ENCODE peak calls at places on chromosomes 4 and X, in nine cellular contexts. G is HepG2; W is PC-3; D is pancreas; A is keratinocyte; J is tibial artery; Q is effector memory CD4-positive, alpha-beta T cell; C is neuronal stem cell; B is K562. O is an unnamed sample.

GRCh38 chrX:130083656-130084382 is 26.5 kb downstream of the ELF4 start:
- DNase-seq in A (no peak), Q (no peak), B (no peak), W (no peak), D (no peak), C (no peak), G (no peak), J (no peak), O (no peak)

GRCh38 chr4:119099227-119099910 is 36.3 kb upstream of the MYOZ2 start:
- DNase-seq in C (no peak), Q (no peak), D (no peak), J (no peak), G (no peak), W (peak; percentile 32), B (no peak), A (no peak), O (no peak)

GRCh38 chrX:69128573-69128972 is 36.7 kb downstream of the PJA1 start:
- DNase-seq in A (no peak), B (peak; percentile 14), J (peak; percentile 70), W (no peak), C (no peak), G (no peak), Q (no peak), D (peak; percentile 56), O (peak; percentile 71)

GRCh38 chrX:47607091-47607490 is 12.6 kb downstream of the SYN1 start:
- DNase-seq in D (no peak), A (no peak), W (no peak), C (no peak), J (no peak), B (no peak), Q (no peak), G (no peak), O (no peak)

GRCh38 chr4:41656572-41657301 is 91.8 kb downstream of the PHOX2B start:
- DNase-seq in J (peak; percentile 69), Q (no peak), G (no peak), B (no peak), A (no peak), D (no peak), W (no peak), C (no peak), O (no peak)

GRCh38 chr4:142373610-142374009 is 472.5 kb downstream of the INPP4B start:
- DNase-seq in W (peak; percentile 85), G (no peak), J (no peak), Q (no peak), A (no peak), C (no peak), D (no peak), B (no peak), O (no peak)

GRCh38 chr4:177400030-177400429 is 42.2 kb downstream of the AGA start:
- DNase-seq in A (no peak), C (no peak), D (no peak), G (no peak), Q (no peak), B (no peak), W (no peak), J (no peak), O (no peak)

GRCh38 chr4:163815776-163816175 is 321.3 kb downstream of the TMA16 start:
- DNase-seq in C (no peak), G (no peak), W (no peak), Q (no peak), A (no peak), D (no peak), J (no peak), B (no peak), O (no peak)

GRCh38 chr4:15891312-15891711 is 47.2 kb downstream of the FGFBP1 start:
- DNase-seq in W (no peak), G (no peak), B (no peak), D (no peak), J (no peak), A (no peak), C (no peak), Q (no peak), O (no peak)

GRCh38 chr4:96598465-96598864 is 758.6 kb downstream of the PDHA2 start:
- DNase-seq in A (no peak), J (no peak), B (no peak), G (no peak), D (peak; percentile 58), C (no peak), Q (no peak), W (no peak), O (peak; percentile 39)

GRCh38 chr4:123102897-123103489 is 180.6 kb upstream of the NUDT6 start:
- DNase-seq in J (no peak), W (peak; percentile 54), G (peak; percentile 49), B (peak; percentile 44), Q (no peak), C (peak; percentile 30), A (no peak), D (no peak), O (no peak)

GRCh38 chrX:150226223-150226965 is 136.7 kb upstream of the MAMLD1 start:
- DNase-seq in W (no peak), J (no peak), D (no peak), C (no peak), B (no peak), A (no peak), Q (no peak), G (no peak), O (no peak)

GRCh38 chr4:85807247-85807915 is 332.4 kb downstream of the ARHGAP24 start:
- DNase-seq in W (peak; percentile 73), B (no peak), G (no peak), D (no peak), Q (no peak), C (no peak), A (no peak), J (peak; percentile 74), O (no peak)

GRCh38 chr4:71235321-71236206 is 103.3 kb upstream of the SLC4A4 start:
- DNase-seq in Q (no peak), W (no peak), C (no peak), G (no peak), A (no peak), J (no peak), D (no peak), B (no peak), O (no peak)

GRCh38 chr4:71237626-71238025 is 101.2 kb upstream of the SLC4A4 start:
- DNase-seq in B (no peak), D (no peak), G (no peak), Q (no peak), A (no peak), J (no peak), C (no peak), W (no peak), O (no peak)

GRCh38 chr4:71232846-71233245 is 106.0 kb upstream of the SLC4A4 start:
- DNase-seq in B (no peak), Q (no peak), D (no peak), J (no peak), G (no peak), W (no peak), C (no peak), A (no peak), O (no peak)

GRCh38 chr4:71239365-71239764 is 99.5 kb upstream of the SLC4A4 start:
- DNase-seq in B (no peak), G (no peak), C (no peak), W (peak; percentile 75), D (no peak), J (no peak), A (no peak), Q (no peak), O (no peak)

GRCh38 chr4:71236226-71236625 is 102.6 kb upstream of the SLC4A4 start:
- DNase-seq in D (no peak), Q (no peak), A (no peak), C (no peak), J (no peak), G (no peak), W (no peak), B (no peak), O (no peak)
- H3K4me1 ChIP-seq in D (peaks cover 12% of the 10 kb centered on the region), Q (no peaks in the 10 kb centered on the region), A (no peaks in the 10 kb centered on the region), C (peaks cover 17% of the 10 kb centered on the region), J (no peaks in the 10 kb centered on the region), G (no peaks in the 10 kb centered on the region), W (peaks cover 10% of the 10 kb centered on the region), B (no peaks in the 10 kb centered on the region), O (no peaks in the 10 kb centered on the region)

DNA sequence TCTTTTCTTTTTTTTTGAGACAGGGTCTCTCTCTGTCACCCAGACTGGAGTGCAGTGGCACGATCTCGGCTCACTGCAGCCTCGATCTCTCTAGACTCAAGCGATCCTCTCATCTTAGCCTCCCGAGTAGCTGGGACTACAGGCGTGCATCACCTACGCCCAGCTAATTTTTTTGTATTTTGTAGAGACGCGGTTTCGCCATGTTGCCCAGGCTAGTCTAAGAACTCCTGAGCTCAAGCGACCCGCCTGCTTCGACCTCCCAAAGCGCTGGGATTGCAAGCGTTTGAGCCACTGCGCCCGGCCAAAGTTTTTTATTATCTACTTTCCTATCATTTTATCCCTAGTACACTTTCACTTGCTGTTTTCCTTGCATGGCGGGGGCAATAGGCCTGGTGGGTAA is 1.4 kb downstream of the UBA6 start:
- DNase-seq in G (no peak), J (no peak), B (no peak), C (no peak), Q (no peak), W (no peak), A (no peak), D (no peak), O (no peak)
- H3K27ac ChIP-seq in G (peak overlapping the region; percentile 84), J (no peak overlapping the region), B (peak overlapping the region; percentile 88), C (no peak overlapping the region), Q (no peak overlapping the region), W (peak overlapping the region; percentile 78), A (peak overlapping the region; percentile 99), D (no peak overlapping the region), O (no peak overlapping the region)

DNA sequence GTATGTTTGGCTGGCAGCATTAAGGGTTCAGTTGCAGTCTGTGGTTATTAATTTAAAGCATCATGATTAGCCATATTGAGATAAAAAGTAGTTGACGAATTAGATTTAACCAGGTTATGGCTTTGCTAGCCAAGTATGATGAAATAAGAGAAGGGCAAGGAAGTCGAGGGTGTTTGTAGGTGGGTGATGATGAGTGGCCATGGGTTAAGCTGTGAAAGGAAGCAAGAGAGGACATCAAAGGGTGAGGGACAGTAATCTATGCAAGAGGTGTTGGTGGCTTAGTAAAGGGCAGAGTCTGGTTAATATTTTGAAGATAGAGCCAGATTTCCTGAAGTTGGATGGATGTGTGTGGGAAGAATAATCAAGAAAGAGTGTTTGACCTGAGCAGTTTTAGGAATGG is 44.5 kb downstream of the STIM2 start:
- DNase-seq in C (no peak), G (no peak), J (no peak), D (no peak), A (no peak), W (no peak), Q (no peak), B (no peak), O (no peak)
- H3K4me1 ChIP-seq in C (peaks cover 5% of the 10 kb centered on the region), G (no peaks in the 10 kb centered on the region), J (peaks cover 4% of the 10 kb centered on the region), D (peaks cover 5% of the 10 kb centered on the region), A (peaks cover 9% of the 10 kb centered on the region), W (no peaks in the 10 kb centered on the region), Q (no peaks in the 10 kb centered on the region), B (no peaks in the 10 kb centered on the region), O (peaks cover 11% of the 10 kb centered on the region)

GRCh38 chrX:55524487-55524886 is 34.8 kb upstream of the USP51 start:
- DNase-seq in Q (no peak), G (peak; percentile 0), W (peak; percentile 1), J (no peak), C (no peak), B (no peak), D (no peak), A (no peak), O (no peak)

GRCh38 chrX:55522577-55523254 is 33.1 kb upstream of the USP51 start:
- DNase-seq in C (no peak), G (no peak), Q (no peak), B (no peak), D (no peak), A (no peak), J (no peak), W (no peak), O (no peak)

GRCh38 chrX:55521687-55522086 is 32.0 kb upstream of the USP51 start:
- DNase-seq in B (no peak), W (no peak), C (no peak), A (no peak), D (no peak), J (no peak), Q (no peak), G (no peak), O (no peak)
- H3K27ac ChIP-seq in B (no peak overlapping the region), W (no peak overlapping the region), C (no peak overlapping the region), A (no peak overlapping the region), D (no peak overlapping the region), J (no peak overlapping the region), Q (no peak overlapping the region), G (no peak overlapping the region), O (no peak overlapping the region)